ENCODE peak calls at places on chromosomes 6 and 20, in nine cellular contexts. One of them, this sample, is unnamed.

GRCh38 chr6:136568129-136568528 is 17.9 kb upstream of the MAP7 start:
- DNase-seq in SW 1271: no peak
- DNase-seq in posterior vena cava: no peak
- DNase-seq in caudate nucleus: no peak
- DNase-seq in naive B cell: no peak
- DNase-seq in NCI-H1417: no peak
- DNase-seq in lower leg skin: no peak
- DNase-seq in NCI-H1105: no peak
- DNase-seq in GM23248: no peak
- DNase-seq in this sample: no peak

GRCh38 chr20:18543932-18544331 is 23.3 kb upstream of the SMIM26 start:
- DNase-seq in NCI-H1105: peak; percentile 88
- DNase-seq in NCI-H1417: peak; percentile 99
- DNase-seq in posterior vena cava: no peak
- DNase-seq in GM23248: no peak
- DNase-seq in SW 1271: no peak
- DNase-seq in naive B cell: no peak
- DNase-seq in caudate nucleus: no peak
- DNase-seq in lower leg skin: no peak
- DNase-seq in this sample: no peak

GRCh38 chr6:125341460-125341859 is 39.7 kb upstream of the HDDC2 start:
- DNase-seq in SW 1271: no peak
- DNase-seq in GM23248: no peak
- DNase-seq in caudate nucleus: no peak
- DNase-seq in NCI-H1105: no peak
- DNase-seq in lower leg skin: no peak
- DNase-seq in NCI-H1417: no peak
- DNase-seq in posterior vena cava: no peak
- DNase-seq in naive B cell: no peak
- DNase-seq in this sample: no peak

GRCh38 chr20:25692499-25692898 is 4.2 kb downstream of the ZNF337 start:
- DNase-seq in NCI-H1417: no peak
- DNase-seq in lower leg skin: no peak
- DNase-seq in posterior vena cava: no peak
- DNase-seq in caudate nucleus: no peak
- DNase-seq in naive B cell: no peak
- DNase-seq in SW 1271: no peak
- DNase-seq in NCI-H1105: no peak
- DNase-seq in GM23248: peak; percentile 40
- DNase-seq in this sample: no peak

GRCh38 chr20:33883164-33883563 is 72.0 kb downstream of the CHMP4B start:
- DNase-seq in NCI-H1105: no peak
- DNase-seq in SW 1271: no peak
- DNase-seq in GM23248: no peak
- DNase-seq in naive B cell: no peak
- DNase-seq in NCI-H1417: no peak
- DNase-seq in caudate nucleus: no peak
- DNase-seq in posterior vena cava: no peak
- DNase-seq in lower leg skin: no peak
- DNase-seq in this sample: no peak

GRCh38 chr20:62685781-62686555 is 22.7 kb upstream of the NTSR1 start:
- DNase-seq in caudate nucleus: no peak
- DNase-seq in NCI-H1417: peak; percentile 98
- DNase-seq in posterior vena cava: peak; percentile 90
- DNase-seq in NCI-H1105: peak; percentile 78
- DNase-seq in GM23248: no peak
- DNase-seq in SW 1271: no peak
- DNase-seq in lower leg skin: no peak
- DNase-seq in naive B cell: no peak
- DNase-seq in this sample: peak; percentile 95

GRCh38 chr20:51469578-51470520 is 72.7 kb downstream of the NFATC2 start:
- DNase-seq in GM23248: no peak
- DNase-seq in naive B cell: no peak
- DNase-seq in lower leg skin: no peak
- DNase-seq in NCI-H1417: peak; percentile 77
- DNase-seq in NCI-H1105: peak; percentile 87
- DNase-seq in posterior vena cava: peak; percentile 46
- DNase-seq in caudate nucleus: no peak
- DNase-seq in SW 1271: no peak
- DNase-seq in this sample: peak; percentile 99

GRCh38 chr20:24503352-24503931 is 34.0 kb downstream of the SYNDIG1 start:
- DNase-seq in lower leg skin: no peak
- DNase-seq in NCI-H1105: no peak
- DNase-seq in SW 1271: no peak
- DNase-seq in NCI-H1417: no peak
- DNase-seq in GM23248: peak; percentile 86
- DNase-seq in caudate nucleus: no peak
- DNase-seq in naive B cell: no peak
- DNase-seq in posterior vena cava: peak; percentile 88
- DNase-seq in this sample: no peak

GRCh38 chr6:158645064-158646022 is 800 bp upstream of the DYNLT1 start:
- DNase-seq in GM23248: no peak
- DNase-seq in caudate nucleus: no peak
- DNase-seq in SW 1271: no peak
- DNase-seq in NCI-H1105: no peak
- DNase-seq in lower leg skin: peak; percentile 79
- DNase-seq in NCI-H1417: no peak
- DNase-seq in naive B cell: no peak
- DNase-seq in posterior vena cava: no peak
- DNase-seq in this sample: peak; percentile 82

GRCh38 chr6:146803601-146804000 is 204.8 kb downstream of the ADGB start:
- DNase-seq in posterior vena cava: peak; percentile 78
- DNase-seq in NCI-H1105: no peak
- DNase-seq in caudate nucleus: no peak
- DNase-seq in naive B cell: no peak
- DNase-seq in SW 1271: no peak
- DNase-seq in NCI-H1417: no peak
- DNase-seq in lower leg skin: no peak
- DNase-seq in GM23248: no peak
- DNase-seq in this sample: no peak

GRCh38 chr20:61927193-61927825 is 138.4 kb downstream of the TAF4 start:
- DNase-seq in NCI-H1417: no peak
- DNase-seq in SW 1271: no peak
- DNase-seq in naive B cell: no peak
- DNase-seq in NCI-H1105: no peak
- DNase-seq in posterior vena cava: peak; percentile 77
- DNase-seq in caudate nucleus: no peak
- DNase-seq in GM23248: no peak
- DNase-seq in lower leg skin: no peak
- DNase-seq in this sample: no peak

GRCh38 chr6:150857062-150857905 is 8.2 kb upstream of the MTHFD1L start:
- DNase-seq in caudate nucleus: no peak
- DNase-seq in SW 1271: peak; percentile 53
- DNase-seq in NCI-H1417: peak; percentile 38
- DNase-seq in posterior vena cava: no peak
- DNase-seq in naive B cell: no peak
- DNase-seq in lower leg skin: no peak
- DNase-seq in NCI-H1105: no peak
- DNase-seq in GM23248: peak; percentile 95
- DNase-seq in this sample: no peak

GRCh38 chr6:44512868-44513641 is 125.5 kb downstream of the CDC5L start:
- DNase-seq in naive B cell: no peak
- DNase-seq in GM23248: peak; percentile 61
- DNase-seq in caudate nucleus: no peak
- DNase-seq in NCI-H1417: peak; percentile 6
- DNase-seq in lower leg skin: peak; percentile 73
- DNase-seq in posterior vena cava: no peak
- DNase-seq in NCI-H1105: no peak
- DNase-seq in SW 1271: no peak
- DNase-seq in this sample: no peak

This sample was measured in NCI-H526 treated with DMSO at 0.1 percent for 48 hours.